ENCODE peak calls at places on chromosomes 6 and 20, in four cellular contexts. Y is HEK293T, U is K562, T is GM12878. S is an unnamed sample.

GRCh38 chr6:17705428-17705777 is 1.3 kb downstream of the NUP153 start:
- DNase-seq in Y (peak), U (peak), T (no peak), S (peak)

GRCh38 chr20:44001667-44002596 is 87.3 kb downstream of the TOX2 start:
- DNase-seq in Y (no peak), U (no peak), T (peak), S (no peak)

GRCh38 chr20:2626853-2627541 is 25.4 kb upstream of the NOP56 start:
- DNase-seq in Y (no peak), U (no peak), T (no peak), S (peak)

GRCh38 chr6:34115396-34116314 is 30.2 kb downstream of the GRM4 start:
- DNase-seq in Y (peak), U (peak), T (no peak), S (no peak)

GRCh38 chr6:128520436-128521301 is at the start of gene PTPRK:
- DNase-seq in Y (peak), U (peak), T (no peak), S (peak)

GRCh38 chr6:121531658-121532167 is 96.3 kb downstream of the GJA1 start:
- DNase-seq in Y (no peak), U (no peak), T (no peak), S (no peak)

GRCh38 chr6:141290871-141291270 is 841.9 kb upstream of the GJE1 start:
- DNase-seq in Y (no peak), U (no peak), T (no peak), S (no peak)

GRCh38 chr20:38156888-38157634 is 8.0 kb downstream of the TGM2 start:
- DNase-seq in Y (no peak), U (peak), T (no peak), S (no peak)

GRCh38 chr6:29887330-29887818 is 55.0 kb upstream of the HLA-A start:
- DNase-seq in Y (no peak), U (no peak), T (no peak), S (no peak)

GRCh38 chr6:167124753-167125152 is 1.9 kb downstream of the CCR6 start:
- DNase-seq in Y (no peak), U (no peak), T (no peak), S (no peak)

GRCh38 chr6:13407709-13408695 is 79.4 kb downstream of the GFOD1 start:
- DNase-seq in Y (no peak), U (no peak), T (no peak), S (peak)

GRCh38 chr6:154909821-154910220 is 85.3 kb upstream of the TIAM2 start:
- DNase-seq in Y (no peak), U (no peak), T (no peak), S (no peak)

GRCh38 chr20:53929974-53930650 is 140.3 kb downstream of the BCAS1 start:
- DNase-seq in Y (no peak), U (no peak), T (peak), S (no peak)

GRCh38 chr20:32560989-32561830 is 23.9 kb downstream of the NOL4L start:
- DNase-seq in Y (no peak), U (no peak), T (no peak), S (no peak)

GRCh38 chr6:108942556-108943492 is 94.6 kb downstream of the ARMC2 start:
- DNase-seq in Y (no peak), U (no peak), T (no peak), S (no peak)

GRCh38 chr6:57216235-57217101 is 5.6 kb downstream of the RAB23 start:
- DNase-seq in Y (no peak), U (no peak), T (no peak), S (no peak)

GRCh38 chr6:150119256-150119655 is 23.6 kb upstream of the PPP1R14C start:
- DNase-seq in Y (no peak), U (no peak), T (no peak), S (no peak)

GRCh38 chr6:133555726-133556125 is 314.6 kb downstream of the EYA4 start:
- DNase-seq in Y (no peak), U (no peak), T (no peak), S (no peak)

GRCh38 chr6:109243863-109244825 is 138.1 kb downstream of the CD164 start:
- DNase-seq in Y (no peak), U (no peak), T (no peak), S (no peak)

GRCh38 chr6:42367353-42368011 is 84.2 kb downstream of the TRERF1 start:
- DNase-seq in Y (no peak), U (peak), T (peak), S (no peak)

GRCh38 chr20:63932606-63933160 is 23.5 kb downstream of the UCKL1 start:
- DNase-seq in Y (no peak), U (no peak), T (no peak), S (no peak)

GRCh38 chr6:75204222-75204958 is 1.5 kb downstream of the COL12A1 start:
- DNase-seq in Y (peak), U (peak), T (no peak), S (peak)

GRCh38 chr6:148745926-148746325 is 904 bp upstream of the UST start:
- DNase-seq in Y (no peak), U (no peak), T (no peak), S (no peak)

GRCh38 chr6:13390658-13391057 is 62.3 kb upstream of the TBC1D7 start:
- DNase-seq in Y (no peak), U (no peak), T (no peak), S (no peak)

GRCh38 chr6:25835442-25836283 is 3.8 kb upstream of the SLC17A1 start:
- DNase-seq in Y (no peak), U (no peak), T (no peak), S (peak)

GRCh38 chr6:15036690-15037245 is 209.1 kb upstream of the JARID2 start:
- DNase-seq in Y (peak), U (peak), T (no peak), S (peak)

GRCh38 chr6:109526905-109527628 is 44.0 kb upstream of the ZBTB24 start:
- DNase-seq in Y (peak), U (peak), T (peak), S (peak)

GRCh38 chr6:12931639-12932038 is 215.1 kb downstream of the PHACTR1 start:
- DNase-seq in Y (no peak), U (no peak), T (no peak), S (no peak)

GRCh38 chr6:131281471-131282270 is 146.4 kb downstream of the AKAP7 start:
- DNase-seq in Y (no peak), U (no peak), T (no peak), S (no peak)

GRCh38 chr6:90730191-90730673 is 143.4 kb upstream of the MAP3K7 start:
- DNase-seq in Y (no peak), U (no peak), T (peak), S (no peak)

GRCh38 chr6:37503486-37503980 is 3.8 kb upstream of the CCDC167 start:
- DNase-seq in Y (no peak), U (no peak), T (no peak), S (no peak)

GRCh38 chr6:161316531-161316930 is 42.7 kb upstream of the AGPAT4 start:
- DNase-seq in Y (no peak), U (no peak), T (no peak), S (no peak)

GRCh38 chr20:49361872-49362663 is 84.2 kb upstream of the ZNFX1 start:
- DNase-seq in Y (no peak), U (no peak), T (no peak), S (no peak)
- TF ChIP-seq TARDBP in Y (no peak), U (no peak), T (no peak), S (no peak)

GRCh38 chr6:46963039-46963438 is 41.3 kb upstream of the ADGRF5 start:
- DNase-seq in Y (no peak), U (no peak), T (no peak), S (no peak)
- TF ChIP-seq TARDBP in Y (no peak), U (no peak), T (no peak), S (no peak)

GRCh38 chr6:27238010-27238983 is 9.2 kb upstream of the PRSS16 start:
- DNase-seq in Y (no peak), U (no peak), T (no peak), S (no peak)

GRCh38 chr6:27241443-27241842 is 6.1 kb upstream of the PRSS16 start:
- DNase-seq in Y (no peak), U (no peak), T (no peak), S (no peak)

GRCh38 chr6:27239258-27239657 is 8.2 kb upstream of the PRSS16 start:
- DNase-seq in Y (no peak), U (no peak), T (no peak), S (no peak)

GRCh38 chr6:27234576-27234975 is 12.9 kb upstream of the PRSS16 start:
- DNase-seq in Y (no peak), U (no peak), T (no peak), S (no peak)

GRCh38 chr6:27237089-27237723 is 10.3 kb upstream of the PRSS16 start:
- DNase-seq in Y (peak), U (peak), T (no peak), S (peak)
- TF ChIP-seq TARDBP in Y (no peak), U (no peak), T (peak), S (no peak)

GRCh38 chr6:138847884-138848283 is 52.0 kb downstream of the ECT2L start:
- DNase-seq in Y (no peak), U (no peak), T (no peak), S (no peak)

GRCh38 chr6:138844203-138844602 is 48.3 kb downstream of the ECT2L start:
- DNase-seq in Y (no peak), U (no peak), T (no peak), S (peak)

GRCh38 chr6:138848461-138848860 is 52.6 kb downstream of the ECT2L start:
- DNase-seq in Y (no peak), U (no peak), T (no peak), S (no peak)
- TF ChIP-seq TARDBP in Y (no peak), U (no peak), T (no peak), S (no peak)

GRCh38 chr6:3444276-3445088 is 12.4 kb downstream of the SLC22A23 start:
- DNase-seq in Y (no peak), U (no peak), T (no peak), S (peak)
- TF ChIP-seq TARDBP in Y (no peak), U (no peak), T (no peak), S (no peak)

GRCh38 chr6:87555506-87555905 is 34.3 kb downstream of the RARS2 start:
- DNase-seq in Y (no peak), U (no peak), T (no peak), S (no peak)

GRCh38 chr6:87558446-87558845 is 31.3 kb downstream of the RARS2 start:
- DNase-seq in Y (no peak), U (no peak), T (no peak), S (no peak)

GRCh38 chr6:87561012-87561411 is 28.8 kb downstream of the RARS2 start:
- DNase-seq in Y (no peak), U (no peak), T (no peak), S (no peak)
- TF ChIP-seq TARDBP in Y (no peak), U (no peak), T (no peak), S (no peak)

GRCh38 chr6:110573537-110573936 is 97.1 kb upstream of the SLC22A16 start:
- DNase-seq in Y (no peak), U (no peak), T (no peak), S (no peak)

GRCh38 chr6:110564703-110565421 is 88.4 kb upstream of the SLC22A16 start:
- DNase-seq in Y (no peak), U (no peak), T (no peak), S (no peak)

GRCh38 chr6:110566346-110567125 is 90.1 kb upstream of the SLC22A16 start:
- DNase-seq in Y (no peak), U (no peak), T (no peak), S (peak)

GRCh38 chr6:110563711-110564110 is 87.3 kb upstream of the SLC22A16 start:
- DNase-seq in Y (no peak), U (no peak), T (no peak), S (no peak)

DNA sequence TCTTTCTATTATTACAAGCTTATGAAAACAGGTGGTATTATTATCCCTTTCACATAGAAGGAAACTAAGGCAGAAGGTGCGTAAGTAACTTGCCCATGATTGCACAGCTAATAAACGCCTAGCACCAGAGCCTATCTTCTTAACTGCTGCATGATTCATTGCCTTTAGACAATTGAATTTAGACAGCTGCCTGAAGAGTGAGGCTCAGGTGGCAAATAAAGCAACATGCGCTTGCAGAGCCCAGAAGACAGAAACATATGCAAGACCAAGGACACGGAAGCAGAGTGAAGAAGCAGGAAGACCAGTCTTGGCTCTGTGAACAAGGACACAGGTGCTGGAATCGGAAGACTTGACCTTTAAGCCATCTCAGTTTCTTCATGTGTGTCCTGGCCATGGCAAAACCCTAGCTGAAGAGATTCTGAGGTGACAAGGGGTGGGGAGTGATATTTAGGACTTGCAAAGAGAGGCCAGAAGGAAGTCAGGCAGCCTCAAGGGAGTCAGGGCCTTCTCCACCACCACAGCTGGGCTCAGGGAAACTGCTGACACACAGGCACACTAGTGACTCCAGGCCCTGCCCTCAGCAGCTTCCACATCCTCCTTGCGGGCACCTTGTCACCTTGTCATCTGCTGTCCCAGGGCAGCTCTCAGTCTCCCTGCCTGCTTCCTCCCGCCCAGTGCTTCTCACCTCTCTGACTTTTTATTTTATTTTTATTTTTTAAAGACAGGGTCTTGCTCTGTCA is 91.7 kb upstream of the SLC22A16 start:
- DNase-seq in Y (no peak), U (no peak), T (no peak), S (no peak)
- TF ChIP-seq TARDBP in Y (no peak), U (no peak), T (no peak), S (no peak)

GRCh38 chr6:11650297-11650696 is 112.7 kb downstream of the TMEM170B start:
- DNase-seq in Y (no peak), U (no peak), T (no peak), S (no peak)

GRCh38 chr6:11654876-11655275 is 117.3 kb downstream of the TMEM170B start:
- DNase-seq in Y (no peak), U (no peak), T (no peak), S (no peak)

GRCh38 chr6:11650711-11651110 is 113.2 kb downstream of the TMEM170B start:
- DNase-seq in Y (no peak), U (no peak), T (no peak), S (no peak)

GRCh38 chr6:11656486-11656885 is 118.9 kb downstream of the TMEM170B start:
- DNase-seq in Y (no peak), U (no peak), T (no peak), S (no peak)

GRCh38 chr6:11653028-11653583 is 115.6 kb downstream of the TMEM170B start:
- DNase-seq in Y (no peak), U (no peak), T (no peak), S (peak)
- TF ChIP-seq TARDBP in Y (no peak), U (no peak), T (no peak), S (no peak)

GRCh38 chr6:84284428-84285033 is 57.1 kb upstream of the CEP162 start:
- DNase-seq in Y (peak), U (peak), T (no peak), S (peak)
- TF ChIP-seq TARDBP in Y (no peak), U (no peak), T (no peak), S (no peak)

GRCh38 chr20:18091624-18092023 is 33.9 kb upstream of the OVOL2 start:
- DNase-seq in Y (no peak), U (no peak), T (no peak), S (no peak)
- TF ChIP-seq TARDBP in Y (no peak), U (no peak), T (no peak), S (no peak)

S was measured in HepG2.